ENCODE peak calls at places on chromosomes 6 and 20, in four cellular contexts. One of them, this sample, is unnamed.

GRCh38 chr6:134267917-134268361 is 50.0 kb downstream of the SGK1 start:
- DNase-seq in HCT116: no peak
- DNase-seq in IMR-90: no peak
- DNase-seq in A549: no peak
- DNase-seq in this sample: peak

GRCh38 chr6:43159599-43159998 is 11.5 kb upstream of the SRF start:
- DNase-seq in HCT116: no peak
- DNase-seq in IMR-90: no peak
- DNase-seq in A549: no peak
- DNase-seq in this sample: no peak

GRCh38 chr6:74479420-74479819 is 726.4 kb downstream of the COL12A1 start:
- DNase-seq in HCT116: no peak
- DNase-seq in IMR-90: no peak
- DNase-seq in A549: no peak
- DNase-seq in this sample: no peak

GRCh38 chr6:113482771-113483170 is 374.4 kb upstream of the MARCKS start:
- DNase-seq in HCT116: no peak
- DNase-seq in IMR-90: no peak
- DNase-seq in A549: no peak
- DNase-seq in this sample: no peak

GRCh38 chr20:3690413-3690812 is 8.6 kb upstream of the ADAM33 start:
- DNase-seq in HCT116: no peak
- DNase-seq in IMR-90: no peak
- DNase-seq in A549: no peak
- DNase-seq in this sample: no peak

GRCh38 chr6:112883095-112883494 is 536.0 kb downstream of the RFPL4B start:
- DNase-seq in HCT116: no peak
- DNase-seq in IMR-90: peak
- DNase-seq in A549: no peak
- DNase-seq in this sample: no peak

GRCh38 chr6:41280658-41281057 is 5.8 kb downstream of the TREM1 start:
- DNase-seq in HCT116: no peak
- DNase-seq in IMR-90: no peak
- DNase-seq in A549: no peak
- DNase-seq in this sample: no peak

GRCh38 chr6:18359237-18359885 is 27.8 kb upstream of the RNF144B start:
- DNase-seq in HCT116: no peak
- DNase-seq in IMR-90: no peak
- DNase-seq in A549: no peak
- DNase-seq in this sample: no peak

GRCh38 chr20:25276533-25277050 is 28.7 kb downstream of the PYGB start:
- DNase-seq in HCT116: no peak
- DNase-seq in IMR-90: no peak
- DNase-seq in A549: no peak
- DNase-seq in this sample: no peak

GRCh38 chr6:72363844-72364740 is 257.8 kb upstream of the KCNQ5 start:
- DNase-seq in HCT116: no peak
- DNase-seq in IMR-90: peak
- DNase-seq in A549: peak
- DNase-seq in this sample: no peak

GRCh38 chr6:85078071-85078470 is 313.7 kb upstream of the TBX18 start:
- DNase-seq in HCT116: peak
- DNase-seq in IMR-90: peak
- DNase-seq in A549: peak
- DNase-seq in this sample: peak

GRCh38 chr6:113362542-113363430 is 494.4 kb upstream of the MARCKS start:
- DNase-seq in HCT116: no peak
- DNase-seq in IMR-90: peak
- DNase-seq in A549: no peak
- DNase-seq in this sample: no peak

GRCh38 chr20:58714340-58714922 is 21.8 kb downstream of the NPEPL1 start:
- DNase-seq in HCT116: no peak
- DNase-seq in IMR-90: no peak
- DNase-seq in A549: no peak
- DNase-seq in this sample: no peak

GRCh38 chr20:33788351-33789049 is 22.6 kb upstream of the CHMP4B start:
- DNase-seq in HCT116: no peak
- DNase-seq in IMR-90: no peak
- DNase-seq in A549: no peak
- DNase-seq in this sample: no peak

GRCh38 chr20:32582659-32583580 is 2.2 kb downstream of the NOL4L start:
- DNase-seq in HCT116: no peak
- DNase-seq in IMR-90: no peak
- DNase-seq in A549: no peak
- DNase-seq in this sample: no peak

GRCh38 chr6:163207984-163208383 is 206.5 kb upstream of the QKI start:
- DNase-seq in HCT116: no peak
- DNase-seq in IMR-90: no peak
- DNase-seq in A549: no peak
- DNase-seq in this sample: no peak

GRCh38 chr6:62283828-62284411 is 2.1 kb downstream of the KHDRBS2 start:
- DNase-seq in HCT116: peak
- DNase-seq in IMR-90: peak
- DNase-seq in A549: peak
- DNase-seq in this sample: peak

GRCh38 chr6:65113581-65113980 is 593.4 kb downstream of the EYS start:
- DNase-seq in HCT116: no peak
- DNase-seq in IMR-90: peak
- DNase-seq in A549: no peak
- DNase-seq in this sample: no peak

GRCh38 chr6:140007525-140007924 is 633.1 kb upstream of the CITED2 start:
- DNase-seq in HCT116: no peak
- DNase-seq in IMR-90: no peak
- DNase-seq in A549: no peak
- DNase-seq in this sample: no peak

GRCh38 chr20:49267327-49267726 is 10.5 kb downstream of the ZNFX1 start:
- DNase-seq in HCT116: no peak
- DNase-seq in IMR-90: no peak
- DNase-seq in A549: no peak
- DNase-seq in this sample: no peak

GRCh38 chr6:88867841-88868558 is 95.4 kb downstream of the RNGTT start:
- DNase-seq in HCT116: no peak
- DNase-seq in IMR-90: peak
- DNase-seq in A549: peak
- DNase-seq in this sample: no peak

GRCh38 chr6:86936834-86937218 is 502 bp upstream of the HTR1E start:
- DNase-seq in HCT116: no peak
- DNase-seq in IMR-90: no peak
- DNase-seq in A549: no peak
- DNase-seq in this sample: no peak

GRCh38 chr6:149134531-149134933 is 183.0 kb upstream of the TAB2 start:
- DNase-seq in HCT116: no peak
- DNase-seq in IMR-90: peak
- DNase-seq in A549: no peak
- DNase-seq in this sample: no peak

GRCh38 chr20:11176431-11176830 is 502.6 kb upstream of the JAG1 start:
- DNase-seq in HCT116: no peak
- DNase-seq in IMR-90: no peak
- DNase-seq in A549: no peak
- DNase-seq in this sample: no peak

GRCh38 chr20:5212897-5213296 is 86.1 kb downstream of the CDS2 start:
- DNase-seq in HCT116: no peak
- DNase-seq in IMR-90: no peak
- DNase-seq in A549: no peak
- DNase-seq in this sample: no peak

GRCh38 chr6:128516514-128516898 is 3.9 kb downstream of the PTPRK start:
- DNase-seq in HCT116: no peak
- DNase-seq in IMR-90: peak
- DNase-seq in A549: peak
- DNase-seq in this sample: peak

GRCh38 chr6:111417181-111417585 is 65.8 kb downstream of the REV3L start:
- DNase-seq in HCT116: no peak
- DNase-seq in IMR-90: peak
- DNase-seq in A549: no peak
- DNase-seq in this sample: no peak

GRCh38 chr6:54366647-54367327 is 58.5 kb downstream of the TINAG start:
- DNase-seq in HCT116: peak
- DNase-seq in IMR-90: peak
- DNase-seq in A549: peak
- DNase-seq in this sample: no peak

GRCh38 chr20:46332373-46333135 is 24.3 kb upstream of the CDH22 start:
- DNase-seq in HCT116: no peak
- DNase-seq in IMR-90: no peak
- DNase-seq in A549: no peak
- DNase-seq in this sample: no peak

GRCh38 chr6:108673602-108674001 is 112.9 kb downstream of the FOXO3 start:
- DNase-seq in HCT116: peak
- DNase-seq in IMR-90: peak
- DNase-seq in A549: peak
- DNase-seq in this sample: peak

GRCh38 chr6:166800110-166800509 is 156.2 kb downstream of the RNASET2 start:
- DNase-seq in HCT116: no peak
- DNase-seq in IMR-90: no peak
- DNase-seq in A549: no peak
- DNase-seq in this sample: no peak

GRCh38 chr20:48823960-48824497 is 3.8 kb downstream of the PREX1 start:
- DNase-seq in HCT116: no peak
- DNase-seq in IMR-90: peak
- DNase-seq in A549: no peak
- DNase-seq in this sample: no peak

GRCh38 chr6:41462980-41463930 is 82.9 kb upstream of the FOXP4 start:
- DNase-seq in HCT116: peak
- DNase-seq in IMR-90: peak
- DNase-seq in A549: peak
- DNase-seq in this sample: peak

GRCh38 chr20:31559704-31560093 is 45.4 kb upstream of the ID1 start:
- DNase-seq in HCT116: no peak
- DNase-seq in IMR-90: no peak
- DNase-seq in A549: no peak
- DNase-seq in this sample: no peak

GRCh38 chr20:31560094-31560899 is 44.8 kb upstream of the ID1 start:
- DNase-seq in HCT116: peak
- DNase-seq in IMR-90: peak
- DNase-seq in A549: peak
- DNase-seq in this sample: peak

GRCh38 chr20:31560900-31561598 is 44.0 kb upstream of the ID1 start:
- DNase-seq in HCT116: peak
- DNase-seq in IMR-90: peak
- DNase-seq in A549: peak
- DNase-seq in this sample: no peak

GRCh38 chr20:31564284-31564683 is 40.8 kb upstream of the ID1 start:
- DNase-seq in HCT116: no peak
- DNase-seq in IMR-90: no peak
- DNase-seq in A549: no peak
- DNase-seq in this sample: no peak

GRCh38 chr20:31562241-31562640 is 42.8 kb upstream of the ID1 start:
- DNase-seq in HCT116: peak
- DNase-seq in IMR-90: no peak
- DNase-seq in A549: no peak
- DNase-seq in this sample: no peak
- TF ChIP-seq RAD21 in HCT116: no peak
- TF ChIP-seq RAD21 in IMR-90: no peak
- TF ChIP-seq RAD21 in A549: no peak
- TF ChIP-seq RAD21 in this sample: no peak

GRCh38 chr20:1822564-1823420 is 72.4 kb upstream of the SIRPA start:
- DNase-seq in HCT116: no peak
- DNase-seq in IMR-90: peak
- DNase-seq in A549: no peak
- DNase-seq in this sample: peak

GRCh38 chr20:1824834-1825233 is 70.4 kb upstream of the SIRPA start:
- DNase-seq in HCT116: no peak
- DNase-seq in IMR-90: no peak
- DNase-seq in A549: no peak
- DNase-seq in this sample: no peak

GRCh38 chr20:1825492-1825891 is 69.7 kb upstream of the SIRPA start:
- DNase-seq in HCT116: no peak
- DNase-seq in IMR-90: peak
- DNase-seq in A549: peak
- DNase-seq in this sample: no peak

GRCh38 chr20:1823421-1823892 is 71.8 kb upstream of the SIRPA start:
- DNase-seq in HCT116: no peak
- DNase-seq in IMR-90: no peak
- DNase-seq in A549: no peak
- DNase-seq in this sample: no peak

DNA sequence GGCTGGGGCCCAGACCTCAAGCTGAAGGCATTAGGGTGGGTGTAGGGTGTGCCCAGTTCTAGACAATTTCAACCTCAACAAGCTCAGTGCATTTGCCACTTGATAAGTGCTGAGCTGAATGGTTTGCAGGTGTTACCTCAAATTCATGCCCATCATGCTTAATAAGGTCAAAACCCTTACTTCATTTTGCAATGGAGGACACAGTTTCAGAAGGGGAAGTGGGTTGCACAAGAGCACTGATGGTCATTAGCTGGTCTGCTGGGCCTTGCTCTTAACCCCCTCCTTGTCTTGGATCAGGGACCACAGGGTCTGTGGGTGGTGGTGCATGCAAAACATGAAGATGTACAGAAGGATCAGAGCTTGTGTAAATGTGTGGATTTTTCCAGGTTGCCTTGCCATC is 71.0 kb upstream of the SIRPA start:
- DNase-seq in HCT116: no peak
- DNase-seq in IMR-90: no peak
- DNase-seq in A549: no peak
- DNase-seq in this sample: no peak
- TF ChIP-seq RAD21 in HCT116: no peak
- TF ChIP-seq RAD21 in IMR-90: no peak
- TF ChIP-seq RAD21 in A549: no peak
- TF ChIP-seq RAD21 in this sample: no peak

GRCh38 chr6:7776509-7776908 is 50.6 kb downstream of the BMP6 start:
- DNase-seq in HCT116: no peak
- DNase-seq in IMR-90: no peak
- DNase-seq in A549: no peak
- DNase-seq in this sample: peak

GRCh38 chr6:7773914-7774313 is 48.0 kb downstream of the BMP6 start:
- DNase-seq in HCT116: no peak
- DNase-seq in IMR-90: no peak
- DNase-seq in A549: no peak
- DNase-seq in this sample: no peak

GRCh38 chr6:7770601-7771000 is 44.7 kb downstream of the BMP6 start:
- DNase-seq in HCT116: no peak
- DNase-seq in IMR-90: no peak
- DNase-seq in A549: no peak
- DNase-seq in this sample: no peak

GRCh38 chr6:7770111-7770510 is 44.2 kb downstream of the BMP6 start:
- DNase-seq in HCT116: no peak
- DNase-seq in IMR-90: peak
- DNase-seq in A549: no peak
- DNase-seq in this sample: no peak

DNA sequence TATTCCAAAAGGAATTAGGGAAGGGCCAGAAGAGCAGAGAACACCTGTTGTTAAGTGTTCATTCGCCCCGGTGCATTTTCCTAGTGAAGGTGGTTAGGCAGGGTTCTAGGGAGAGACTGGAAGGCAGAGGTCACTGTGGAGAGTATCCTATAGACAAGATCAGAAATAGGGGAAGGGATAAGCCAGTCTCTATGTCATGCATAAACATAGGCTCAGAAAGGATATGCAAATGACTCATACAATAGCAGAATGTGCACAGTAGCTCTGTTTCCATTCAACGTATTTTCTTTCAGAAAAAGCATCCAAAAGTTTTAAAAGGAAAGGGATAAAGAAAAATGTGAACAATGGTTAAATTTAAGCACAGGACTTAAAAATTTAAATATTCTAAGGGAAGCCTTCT is 47.4 kb downstream of the BMP6 start:
- DNase-seq in HCT116: no peak
- DNase-seq in IMR-90: peak
- DNase-seq in A549: no peak
- DNase-seq in this sample: no peak
- TF ChIP-seq RAD21 in HCT116: no peak
- TF ChIP-seq RAD21 in IMR-90: no peak
- TF ChIP-seq RAD21 in A549: no peak
- TF ChIP-seq RAD21 in this sample: no peak

GRCh38 chr6:98179606-98180005 is 654.8 kb upstream of the POU3F2 start:
- DNase-seq in HCT116: no peak
- DNase-seq in IMR-90: no peak
- DNase-seq in A549: no peak
- DNase-seq in this sample: no peak
- TF ChIP-seq RAD21 in HCT116: no peak
- TF ChIP-seq RAD21 in IMR-90: no peak
- TF ChIP-seq RAD21 in A549: no peak
- TF ChIP-seq RAD21 in this sample: no peak